ENCODE peak calls at places on chromosomes 12 and 14, in six cellular contexts. E is upper lobe of right lung; P is natural killer cell; G is activated naive CD8-positive, alpha-beta T cell treated with anti-CD3 and anti-CD28 coated beads, Interleukin-2, amount 10 ng/mL, durations not matched to agents 7 days and 5 days; D is heart left ventricle; S is pancreas. W is an unnamed sample.

GRCh38 chr14:90533591-90534021 is 136.8 kb downstream of the CALM1 start:
- ATAC-seq in E (peak), G (no peak), S (no peak), D (peak), P (peak), W (no peak)

GRCh38 chr12:62861157-62861535 is 73.8 kb downstream of the PPM1H start:
- ATAC-seq in D (no peak), P (no peak), S (no peak), G (no peak), E (no peak), W (no peak)

GRCh38 chr12:57147641-57147944 is 174 bp upstream of the LRP1-AS start:
- ATAC-seq in D (no peak), S (no peak), E (no peak), P (no peak), G (no peak), W (no peak)

GRCh38 chr12:54863948-54864584 is 9.8 kb downstream of the MUCL1 start:
- ATAC-seq in D (no peak), E (no peak), S (no peak), G (no peak), P (no peak), W (no peak)

GRCh38 chr14:22531451-22532344 is 57.3 kb downstream of the DAD1 start:
- ATAC-seq in E (no peak), G (peak), D (no peak), S (no peak), P (peak), W (no peak)

GRCh38 chr12:2011641-2012607 is 7.7 kb upstream of the DCP1B start:
- ATAC-seq in E (no peak), S (no peak), P (no peak), G (no peak), D (no peak), W (no peak)

GRCh38 chr12:56086096-56086495 is 6.1 kb downstream of the ERBB3 start:
- ATAC-seq in S (peak), P (no peak), D (no peak), G (no peak), E (peak), W (peak)

GRCh38 chr12:116018282-116018681 is 259.2 kb downstream of the MED13L start:
- ATAC-seq in S (peak), E (no peak), D (peak), G (no peak), P (no peak), W (no peak)

GRCh38 chr12:101781834-101782543 is 42.7 kb upstream of the SYCP3 start:
- ATAC-seq in E (no peak), S (no peak), G (no peak), P (no peak), D (no peak), W (no peak)

GRCh38 chr12:55636116-55636655 is 506 bp upstream of the OR10P1 start:
- ATAC-seq in S (no peak), G (no peak), E (no peak), P (no peak), D (peak), W (no peak)

GRCh38 chr14:70716483-70716882 is 74.8 kb downstream of the TTC9 start:
- ATAC-seq in E (no peak), S (no peak), P (no peak), G (no peak), D (no peak), W (no peak)

GRCh38 chr14:50173891-50174290 is 57.5 kb downstream of the SOS2 start:
- ATAC-seq in P (no peak), D (no peak), S (no peak), G (no peak), E (no peak), W (no peak)

GRCh38 chr14:105034314-105035039 is 13.6 kb upstream of the CDCA4 start:
- ATAC-seq in P (no peak), D (no peak), G (no peak), S (no peak), E (peak), W (peak)

GRCh38 chr14:34604990-34605389 is 25.0 kb downstream of the SNX6 start:
- ATAC-seq in G (no peak), D (peak), E (peak), S (no peak), P (no peak), W (no peak)

GRCh38 chr14:88749139-88749538 is 43.6 kb downstream of the EML5 start:
- ATAC-seq in G (no peak), S (no peak), P (no peak), D (no peak), E (no peak), W (peak)

GRCh38 chr12:107329569-107330324 is 236.4 kb upstream of the CRY1 start:
- ATAC-seq in P (no peak), S (no peak), G (no peak), D (no peak), E (no peak), W (peak)

GRCh38 chr12:92729773-92730305 is 27.1 kb downstream of the PLEKHG7 start:
- ATAC-seq in S (no peak), G (no peak), P (no peak), D (no peak), E (peak), W (no peak)

GRCh38 chr12:117143008-117143532 is 43.9 kb upstream of the TESC start:
- ATAC-seq in G (no peak), S (peak), P (no peak), E (peak), D (no peak), W (peak)

GRCh38 chr14:79911762-79912161 is 299.5 kb downstream of the DIO2 start:
- ATAC-seq in P (no peak), G (no peak), E (no peak), D (no peak), S (no peak), W (no peak)

GRCh38 chr12:106296179-106296877 is 6.2 kb upstream of the TCP11L2 start:
- ATAC-seq in P (no peak), G (no peak), D (peak), E (peak), S (no peak), W (peak)

W was measured in esophagus mucosa.